ENCODE peak calls at places on chromosomes 13 and 19, in nine cellular contexts. One of them, this sample, is unnamed.

GRCh38 chr13:26663801-26664200 is 96.8 kb downstream of the GPR12 start:
- DNase-seq in spleen: no peak
- DNase-seq in testis: no peak
- DNase-seq in heart left ventricle: no peak
- DNase-seq in GM12892: no peak
- DNase-seq in Peyer's patch: no peak
- DNase-seq in breast epithelium: no peak
- DNase-seq in adrenal gland: no peak
- DNase-seq in right lobe of liver: no peak
- DNase-seq in this sample: no peak

GRCh38 chr19:55519461-55520311 is 17.2 kb downstream of the SBK2 start:
- DNase-seq in spleen: no peak
- DNase-seq in testis: no peak
- DNase-seq in heart left ventricle: no peak
- DNase-seq in GM12892: no peak
- DNase-seq in Peyer's patch: no peak
- DNase-seq in breast epithelium: no peak
- DNase-seq in adrenal gland: no peak
- DNase-seq in right lobe of liver: no peak
- DNase-seq in this sample: peak

GRCh38 chr13:74452176-74452575 is 318.0 kb upstream of the KLF12 start:
- DNase-seq in spleen: no peak
- DNase-seq in testis: no peak
- DNase-seq in heart left ventricle: no peak
- DNase-seq in GM12892: no peak
- DNase-seq in Peyer's patch: no peak
- DNase-seq in breast epithelium: no peak
- DNase-seq in adrenal gland: no peak
- DNase-seq in right lobe of liver: no peak
- DNase-seq in this sample: no peak

GRCh38 chr19:5430237-5430636 is 25.0 kb upstream of the ZNRF4 start:
- DNase-seq in spleen: no peak
- DNase-seq in testis: no peak
- DNase-seq in heart left ventricle: no peak
- DNase-seq in GM12892: no peak
- DNase-seq in Peyer's patch: no peak
- DNase-seq in breast epithelium: no peak
- DNase-seq in adrenal gland: no peak
- DNase-seq in right lobe of liver: no peak
- DNase-seq in this sample: no peak

GRCh38 chr19:54481326-54481930 is 8.3 kb upstream of the CDC42EP5 start:
- DNase-seq in spleen: no peak
- DNase-seq in testis: peak
- DNase-seq in heart left ventricle: no peak
- DNase-seq in GM12892: no peak
- DNase-seq in Peyer's patch: no peak
- DNase-seq in breast epithelium: no peak
- DNase-seq in adrenal gland: no peak
- DNase-seq in right lobe of liver: no peak
- DNase-seq in this sample: no peak

GRCh38 chr13:52665325-52665724 is 12.7 kb downstream of the SUGT1 start:
- DNase-seq in spleen: no peak
- DNase-seq in testis: no peak
- DNase-seq in heart left ventricle: no peak
- DNase-seq in GM12892: no peak
- DNase-seq in Peyer's patch: no peak
- DNase-seq in breast epithelium: no peak
- DNase-seq in adrenal gland: no peak
- DNase-seq in right lobe of liver: no peak
- DNase-seq in this sample: no peak

GRCh38 chr19:33998302-33998701 is 174.0 kb upstream of the LSM14A start:
- DNase-seq in spleen: no peak
- DNase-seq in testis: no peak
- DNase-seq in heart left ventricle: no peak
- DNase-seq in GM12892: no peak
- DNase-seq in Peyer's patch: no peak
- DNase-seq in breast epithelium: no peak
- DNase-seq in adrenal gland: no peak
- DNase-seq in right lobe of liver: no peak
- DNase-seq in this sample: no peak

GRCh38 chr19:58059003-58059671 is at the start of gene ZNF135:
- DNase-seq in spleen: peak
- DNase-seq in testis: peak
- DNase-seq in heart left ventricle: peak
- DNase-seq in GM12892: no peak
- DNase-seq in Peyer's patch: peak
- DNase-seq in breast epithelium: peak
- DNase-seq in adrenal gland: peak
- DNase-seq in right lobe of liver: peak
- DNase-seq in this sample: no peak

GRCh38 chr19:53192771-53193533 is at the start of gene ZNF665:
- DNase-seq in spleen: peak
- DNase-seq in testis: peak
- DNase-seq in heart left ventricle: peak
- DNase-seq in GM12892: peak
- DNase-seq in Peyer's patch: peak
- DNase-seq in breast epithelium: peak
- DNase-seq in adrenal gland: peak
- DNase-seq in right lobe of liver: peak
- DNase-seq in this sample: peak
- TF ChIP-seq POLR2A in spleen: no peak
- TF ChIP-seq POLR2A in testis: no peak
- TF ChIP-seq POLR2A in heart left ventricle: peak
- TF ChIP-seq POLR2A in GM12892: peak
- TF ChIP-seq POLR2A in Peyer's patch: peak
- TF ChIP-seq POLR2A in breast epithelium: no peak
- TF ChIP-seq POLR2A in adrenal gland: no peak
- TF ChIP-seq POLR2A in right lobe of liver: peak
- TF ChIP-seq POLR2A in this sample: peak

DNA sequence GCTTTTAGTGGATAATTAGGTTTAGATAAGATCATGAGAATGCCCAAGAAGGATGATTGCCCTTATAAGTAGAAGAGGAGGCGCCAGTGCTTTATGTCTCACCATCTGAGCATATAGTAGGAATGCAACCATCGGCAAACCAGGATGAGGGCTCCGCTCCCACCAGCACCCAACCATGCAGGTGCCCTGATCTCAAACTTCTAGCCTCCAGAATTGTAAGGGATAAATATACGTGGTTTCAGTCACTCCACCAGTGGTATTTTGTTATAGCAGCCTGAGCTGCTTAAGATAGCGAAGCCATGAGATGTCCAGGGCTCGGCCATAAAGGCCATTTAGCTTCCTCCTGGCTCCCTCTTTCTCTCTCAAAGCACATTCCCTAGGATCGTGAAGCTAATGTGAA is 413.9 kb downstream of the MZT1 start:
- DNase-seq in spleen: no peak
- DNase-seq in testis: no peak
- DNase-seq in heart left ventricle: no peak
- DNase-seq in GM12892: no peak
- DNase-seq in Peyer's patch: no peak
- DNase-seq in breast epithelium: no peak
- DNase-seq in adrenal gland: no peak
- DNase-seq in right lobe of liver: no peak
- DNase-seq in this sample: no peak
- TF ChIP-seq POLR2A in spleen: no peak
- TF ChIP-seq POLR2A in testis: no peak
- TF ChIP-seq POLR2A in heart left ventricle: no peak
- TF ChIP-seq POLR2A in GM12892: no peak
- TF ChIP-seq POLR2A in Peyer's patch: no peak
- TF ChIP-seq POLR2A in breast epithelium: no peak
- TF ChIP-seq POLR2A in adrenal gland: no peak
- TF ChIP-seq POLR2A in right lobe of liver: no peak
- TF ChIP-seq POLR2A in this sample: no peak

GRCh38 chr19:49861127-49861526 is 6.2 kb downstream of the PNKP start:
- DNase-seq in spleen: peak
- DNase-seq in testis: peak
- DNase-seq in heart left ventricle: no peak
- DNase-seq in GM12892: no peak
- DNase-seq in Peyer's patch: peak
- DNase-seq in breast epithelium: no peak
- DNase-seq in adrenal gland: peak
- DNase-seq in right lobe of liver: peak
- DNase-seq in this sample: no peak
- TF ChIP-seq POLR2A in spleen: no peak
- TF ChIP-seq POLR2A in testis: no peak
- TF ChIP-seq POLR2A in heart left ventricle: no peak
- TF ChIP-seq POLR2A in GM12892: no peak
- TF ChIP-seq POLR2A in Peyer's patch: no peak
- TF ChIP-seq POLR2A in breast epithelium: no peak
- TF ChIP-seq POLR2A in adrenal gland: no peak
- TF ChIP-seq POLR2A in right lobe of liver: no peak
- TF ChIP-seq POLR2A in this sample: no peak

GRCh38 chr19:40444181-40445005 is at the start of gene SERTAD3:
- DNase-seq in spleen: peak
- DNase-seq in testis: peak
- DNase-seq in heart left ventricle: peak
- DNase-seq in GM12892: peak
- DNase-seq in Peyer's patch: peak
- DNase-seq in breast epithelium: peak
- DNase-seq in adrenal gland: peak
- DNase-seq in right lobe of liver: peak
- DNase-seq in this sample: peak

GRCh38 chr19:40443930-40444180 is 280 bp downstream of the SERTAD3 start:
- DNase-seq in spleen: no peak
- DNase-seq in testis: no peak
- DNase-seq in heart left ventricle: no peak
- DNase-seq in GM12892: no peak
- DNase-seq in Peyer's patch: no peak
- DNase-seq in breast epithelium: no peak
- DNase-seq in adrenal gland: no peak
- DNase-seq in right lobe of liver: no peak
- DNase-seq in this sample: no peak

GRCh38 chr19:40441719-40442253 is 2.3 kb downstream of the SERTAD3 start:
- DNase-seq in spleen: peak
- DNase-seq in testis: no peak
- DNase-seq in heart left ventricle: no peak
- DNase-seq in GM12892: no peak
- DNase-seq in Peyer's patch: no peak
- DNase-seq in breast epithelium: no peak
- DNase-seq in adrenal gland: no peak
- DNase-seq in right lobe of liver: no peak
- DNase-seq in this sample: no peak

GRCh38 chr19:40442328-40443130 is 1.6 kb downstream of the SERTAD3 start:
- DNase-seq in spleen: no peak
- DNase-seq in testis: no peak
- DNase-seq in heart left ventricle: no peak
- DNase-seq in GM12892: no peak
- DNase-seq in Peyer's patch: no peak
- DNase-seq in breast epithelium: no peak
- DNase-seq in adrenal gland: no peak
- DNase-seq in right lobe of liver: no peak
- DNase-seq in this sample: no peak

GRCh38 chr19:40443131-40443929 is 805 bp downstream of the SERTAD3 start:
- DNase-seq in spleen: peak
- DNase-seq in testis: peak
- DNase-seq in heart left ventricle: peak
- DNase-seq in GM12892: peak
- DNase-seq in Peyer's patch: peak
- DNase-seq in breast epithelium: peak
- DNase-seq in adrenal gland: peak
- DNase-seq in right lobe of liver: peak
- DNase-seq in this sample: peak
- TF ChIP-seq POLR2A in spleen: no peak
- TF ChIP-seq POLR2A in testis: peak
- TF ChIP-seq POLR2A in heart left ventricle: peak
- TF ChIP-seq POLR2A in GM12892: no peak
- TF ChIP-seq POLR2A in Peyer's patch: peak
- TF ChIP-seq POLR2A in breast epithelium: no peak
- TF ChIP-seq POLR2A in adrenal gland: no peak
- TF ChIP-seq POLR2A in right lobe of liver: peak
- TF ChIP-seq POLR2A in this sample: peak

GRCh38 chr13:19673473-19674430 is 40.3 kb downstream of the MPHOSPH8 start:
- DNase-seq in spleen: no peak
- DNase-seq in testis: no peak
- DNase-seq in heart left ventricle: no peak
- DNase-seq in GM12892: no peak
- DNase-seq in Peyer's patch: no peak
- DNase-seq in breast epithelium: no peak
- DNase-seq in adrenal gland: no peak
- DNase-seq in right lobe of liver: no peak
- DNase-seq in this sample: no peak
- TF ChIP-seq POLR2A in spleen: no peak
- TF ChIP-seq POLR2A in testis: no peak
- TF ChIP-seq POLR2A in heart left ventricle: no peak
- TF ChIP-seq POLR2A in GM12892: no peak
- TF ChIP-seq POLR2A in Peyer's patch: no peak
- TF ChIP-seq POLR2A in breast epithelium: no peak
- TF ChIP-seq POLR2A in adrenal gland: no peak
- TF ChIP-seq POLR2A in right lobe of liver: no peak
- TF ChIP-seq POLR2A in this sample: no peak

GRCh38 chr19:3179739-3180293 is 1.2 kb downstream of the S1PR4 start:
- DNase-seq in spleen: peak
- DNase-seq in testis: no peak
- DNase-seq in heart left ventricle: no peak
- DNase-seq in GM12892: peak
- DNase-seq in Peyer's patch: peak
- DNase-seq in breast epithelium: no peak
- DNase-seq in adrenal gland: no peak
- DNase-seq in right lobe of liver: peak
- DNase-seq in this sample: no peak

GRCh38 chr19:3178377-3178972 is at the start of gene S1PR4:
- DNase-seq in spleen: peak
- DNase-seq in testis: no peak
- DNase-seq in heart left ventricle: no peak
- DNase-seq in GM12892: peak
- DNase-seq in Peyer's patch: peak
- DNase-seq in breast epithelium: no peak
- DNase-seq in adrenal gland: no peak
- DNase-seq in right lobe of liver: peak
- DNase-seq in this sample: no peak

GRCh38 chr19:3178973-3179738 is 587 bp downstream of the S1PR4 start:
- DNase-seq in spleen: no peak
- DNase-seq in testis: no peak
- DNase-seq in heart left ventricle: no peak
- DNase-seq in GM12892: no peak
- DNase-seq in Peyer's patch: peak
- DNase-seq in breast epithelium: no peak
- DNase-seq in adrenal gland: no peak
- DNase-seq in right lobe of liver: peak
- DNase-seq in this sample: no peak

GRCh38 chr19:3175761-3176714 is 2.5 kb upstream of the S1PR4 start:
- DNase-seq in spleen: no peak
- DNase-seq in testis: peak
- DNase-seq in heart left ventricle: no peak
- DNase-seq in GM12892: no peak
- DNase-seq in Peyer's patch: peak
- DNase-seq in breast epithelium: peak
- DNase-seq in adrenal gland: no peak
- DNase-seq in right lobe of liver: peak
- DNase-seq in this sample: no peak

GRCh38 chr19:3176715-3177501 is 1.7 kb upstream of the S1PR4 start:
- DNase-seq in spleen: peak
- DNase-seq in testis: no peak
- DNase-seq in heart left ventricle: no peak
- DNase-seq in GM12892: no peak
- DNase-seq in Peyer's patch: peak
- DNase-seq in breast epithelium: no peak
- DNase-seq in adrenal gland: no peak
- DNase-seq in right lobe of liver: peak
- DNase-seq in this sample: peak
- TF ChIP-seq POLR2A in spleen: no peak
- TF ChIP-seq POLR2A in testis: no peak
- TF ChIP-seq POLR2A in heart left ventricle: no peak
- TF ChIP-seq POLR2A in GM12892: no peak
- TF ChIP-seq POLR2A in Peyer's patch: no peak
- TF ChIP-seq POLR2A in breast epithelium: no peak
- TF ChIP-seq POLR2A in adrenal gland: no peak
- TF ChIP-seq POLR2A in right lobe of liver: no peak
- TF ChIP-seq POLR2A in this sample: peak